ENCODE peak calls at places on chromosome 14, in six cellular contexts. L is A673; X is astrocyte of the cerebellum; A is breast epithelium; B is activated CD4-positive, alpha-beta T cell treated with anti-CD3 and anti-CD28 coated beads for 1 hour; N is GM12865. D is an unnamed sample.

GRCh38 chr14:99393059-99393655 is 87.5 kb downstream of the SETD3 start:
- DNase-seq in L (peak; percentile 69), X (no peak), A (no peak), B (no peak), N (peak; percentile 54), D (peak; percentile 25)

GRCh38 chr14:102922490-102923200 is at the start of gene AMN:
- DNase-seq in L (no peak), X (no peak), A (no peak), B (no peak), N (peak; percentile 58), D (no peak)

GRCh38 chr14:63344336-63344735 is 25.6 kb upstream of the GPHB5 start:
- DNase-seq in L (peak; percentile 14), X (no peak), A (no peak), B (no peak), N (no peak), D (no peak)

GRCh38 chr14:90788031-90788430 is 28.2 kb downstream of the TTC7B start:
- DNase-seq in L (no peak), X (no peak), A (no peak), B (no peak), N (no peak), D (no peak)

GRCh38 chr14:91245029-91245428 is 525 bp upstream of the GPR68 start:
- DNase-seq in L (no peak), X (no peak), A (no peak), B (peak; percentile 41), N (no peak), D (peak; percentile 71)

GRCh38 chr14:67446371-67447032 is 34.5 kb upstream of the PLEK2 start:
- DNase-seq in L (peak; percentile 21), X (no peak), A (no peak), B (no peak), N (no peak), D (no peak)

GRCh38 chr14:105974902-105975301 is 448.5 kb downstream of the TMEM121 start:
- DNase-seq in L (peak; percentile 83), X (no peak), A (no peak), B (peak; percentile 46), N (peak; percentile 71), D (peak; percentile 37)

GRCh38 chr14:105711058-105711620 is 184.8 kb downstream of the TMEM121 start:
- DNase-seq in L (no peak), X (no peak), A (no peak), B (no peak), N (no peak), D (no peak)

GRCh38 chr14:61668267-61668666 is 27.0 kb upstream of the HIF1A start:
- DNase-seq in L (no peak), X (no peak), A (no peak), B (no peak), N (no peak), D (no peak)

GRCh38 chr14:57737598-57737997 is 128.3 kb downstream of the SLC35F4 start:
- DNase-seq in L (peak; percentile 15), X (no peak), A (no peak), B (no peak), N (no peak), D (no peak)

GRCh38 chr14:100679707-100680438 is 46.8 kb upstream of the DLK1 start:
- DNase-seq in L (no peak), X (peak; percentile 83), A (peak; percentile 43), B (no peak), N (no peak), D (no peak)

GRCh38 chr14:61749867-61750266 is 12.4 kb upstream of the SNAPC1 start:
- DNase-seq in L (no peak), X (no peak), A (no peak), B (no peak), N (peak; percentile 5), D (no peak)

GRCh38 chr14:99378782-99379214 is 101.9 kb downstream of the SETD3 start:
- DNase-seq in L (no peak), X (no peak), A (no peak), B (no peak), N (no peak), D (no peak)

GRCh38 chr14:74973003-74973614 is 17.7 kb upstream of the PGF start:
- DNase-seq in L (no peak), X (no peak), A (no peak), B (no peak), N (peak; percentile 24), D (no peak)

GRCh38 chr14:90871605-90872233 is 55.5 kb upstream of the TTC7B start:
- DNase-seq in L (no peak), X (peak; percentile 26), A (no peak), B (no peak), N (no peak), D (no peak)

GRCh38 chr14:89436274-89436656 is 19.2 kb upstream of the FOXN3 start:
- DNase-seq in L (no peak), X (no peak), A (no peak), B (no peak), N (no peak), D (no peak)

GRCh38 chr14:68507544-68508081 is 285.3 kb downstream of the ZFP36L1 start:
- DNase-seq in L (no peak), X (no peak), A (no peak), B (peak; percentile 26), N (no peak), D (no peak)

GRCh38 chr14:64714432-64715025 is 10.3 kb downstream of the PLEKHG3 start:
- DNase-seq in L (no peak), X (no peak), A (no peak), B (no peak), N (no peak), D (no peak)

GRCh38 chr14:89366580-89367448 is 50.2 kb downstream of the FOXN3 start:
- DNase-seq in L (no peak), X (no peak), A (no peak), B (no peak), N (no peak), D (no peak)

GRCh38 chr14:64444984-64445845 is 20.1 kb upstream of the AKAP5 start:
- DNase-seq in L (peak; percentile 78), X (peak; percentile 49), A (peak; percentile 54), B (no peak), N (peak; percentile 92), D (no peak)

GRCh38 chr14:62691613-62692489 is 353.4 kb downstream of the KCNH5 start:
- DNase-seq in L (peak; percentile 82), X (peak; percentile 87), A (peak; percentile 45), B (no peak), N (no peak), D (no peak)

GRCh38 chr14:34075095-34075744 is 124.3 kb upstream of the EGLN3 start:
- DNase-seq in L (no peak), X (no peak), A (no peak), B (no peak), N (peak; percentile 27), D (no peak)

GRCh38 chr14:21964180-21964579 is 290.6 kb upstream of the OR4E1 start:
- DNase-seq in L (no peak), X (no peak), A (no peak), B (no peak), N (no peak), D (no peak)

GRCh38 chr14:80213602-80214001 is 2.3 kb upstream of the DIO2 start:
- DNase-seq in L (peak; percentile 72), X (no peak), A (no peak), B (no peak), N (peak; percentile 46), D (no peak)

GRCh38 chr14:64423987-64424386 is 35.8 kb downstream of the MTHFD1 start:
- DNase-seq in L (peak; percentile 54), X (peak; percentile 45), A (no peak), B (no peak), N (no peak), D (no peak)

GRCh38 chr14:103537175-103537990 is 8.4 kb downstream of the TRMT61A start:
- DNase-seq in L (no peak), X (no peak), A (no peak), B (no peak), N (no peak), D (no peak)

D was measured in T-helper 17 cell.